ENCODE peak calls at places on chromosomes 7 and 10, in six cellular contexts. H, U, V, T, P and F are unnamed samples.

GRCh38 chr7:98878365-98879197 is at the start of gene TRRAP:
- DNase-seq in V (peak), H (no peak), T (peak), U (peak), P (peak), F (no peak)

GRCh38 chr10:113094114-113094486 is 144.1 kb downstream of the TCF7L2 start:
- DNase-seq in H (peak), V (peak), U (no peak), P (no peak), T (peak), F (no peak)

GRCh38 chr10:78996449-78997129 is 72.2 kb upstream of the ZMIZ1 start:
- DNase-seq in H (no peak), V (no peak), U (no peak), T (no peak), P (no peak), F (no peak)

GRCh38 chr7:44882899-44883298 is 2.4 kb downstream of the PURB start:
- DNase-seq in P (no peak), H (no peak), V (peak), U (no peak), T (no peak), F (no peak)

GRCh38 chr10:93542358-93542791 is 24.1 kb upstream of the FFAR4 start:
- DNase-seq in U (no peak), P (no peak), T (no peak), V (peak), H (no peak), F (no peak)

GRCh38 chr10:43437141-43437860 is 390 bp downstream of the ZNF487 start:
- DNase-seq in T (no peak), V (no peak), H (no peak), U (no peak), P (no peak), F (no peak)

GRCh38 chr7:23020742-23021401 is 6.9 kb upstream of the HYCC1 start:
- DNase-seq in H (peak), V (peak), T (no peak), P (no peak), U (no peak), F (no peak)

GRCh38 chr7:36129048-36129534 is 24.0 kb upstream of the EEPD1 start:
- DNase-seq in U (peak), H (peak), P (no peak), V (peak), T (no peak), F (peak)

GRCh38 chr7:95915731-95916130 is 143.4 kb downstream of the DYNC1I1 start:
- DNase-seq in P (no peak), V (no peak), U (no peak), H (no peak), T (no peak), F (no peak)

GRCh38 chr10:77925795-77926565 is 575 bp downstream of the DLG5 start:
- DNase-seq in V (peak), P (peak), U (no peak), T (no peak), H (peak), F (peak)

GRCh38 chr7:37390149-37390548 is 58.5 kb downstream of the ELMO1 start:
- DNase-seq in V (no peak), U (no peak), P (peak), T (peak), H (no peak), F (no peak)

GRCh38 chr7:44986218-44987053 is 7.6 kb upstream of the MYO1G start:
- DNase-seq in T (peak), P (peak), V (peak), H (peak), U (no peak), F (peak)

GRCh38 chr7:7962851-7963250 is 5.7 kb upstream of the GLCCI1 start:
- DNase-seq in P (no peak), V (no peak), H (no peak), U (no peak), T (no peak), F (no peak)

GRCh38 chr10:59622320-59622901 is 87.2 kb downstream of the SLC16A9 start:
- DNase-seq in T (peak), U (peak), H (no peak), P (peak), V (peak), F (peak)

GRCh38 chr7:99625321-99625720 is 8.6 kb downstream of the ZSCAN25 start:
- DNase-seq in H (no peak), U (no peak), T (no peak), V (no peak), P (no peak), F (no peak)

GRCh38 chr10:57799625-57800024 is 468.1 kb downstream of the IPMK start:
- DNase-seq in P (no peak), U (no peak), H (no peak), T (no peak), V (peak), F (no peak)

GRCh38 chr7:149072438-149072775 is 18.1 kb downstream of the ZNF786 start:
- DNase-seq in P (no peak), T (no peak), V (no peak), H (no peak), U (no peak), F (no peak)

GRCh38 chr7:19327011-19327410 is 181.8 kb upstream of the FERD3L start:
- DNase-seq in U (no peak), P (no peak), H (no peak), T (no peak), V (no peak), F (no peak)

GRCh38 chr10:17237163-17237562 is 9.1 kb downstream of the VIM start:
- DNase-seq in V (no peak), U (no peak), H (no peak), P (no peak), T (no peak), F (no peak)

GRCh38 chr7:44461387-44461786 is 29.1 kb downstream of the NUDCD3 start:
- DNase-seq in H (no peak), V (peak), T (no peak), U (no peak), P (no peak), F (no peak)

GRCh38 chr10:50286517-50286916 is 35.2 kb upstream of the ASAH2 start:
- DNase-seq in V (no peak), T (no peak), U (no peak), P (no peak), H (no peak), F (no peak)

GRCh38 chr10:115981056-115981455 is 291.9 kb downstream of the GFRA1 start:
- DNase-seq in V (no peak), U (no peak), H (no peak), T (no peak), P (no peak), F (no peak)

DNA sequence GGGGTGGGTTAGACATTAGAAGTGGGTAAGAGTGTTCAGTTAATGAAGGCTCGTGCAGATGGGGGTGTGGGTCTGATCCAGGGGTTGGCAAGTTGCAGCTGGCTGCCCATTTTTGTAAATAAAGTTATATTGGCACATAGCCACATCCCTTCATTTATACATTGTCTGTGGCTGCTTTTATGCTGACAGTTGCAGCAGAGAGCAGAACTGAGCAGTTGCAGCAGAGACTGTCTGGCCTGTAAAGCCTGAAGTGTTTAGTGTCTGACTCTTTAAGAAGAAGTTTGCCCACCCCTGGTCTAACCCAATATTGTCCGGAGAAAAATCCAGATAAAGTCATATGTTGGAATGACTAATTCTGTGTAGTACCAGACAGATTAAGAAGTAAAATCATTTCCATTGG is 38.2 kb downstream of the GLRX3 start:
- DNase-seq in T (no peak), H (no peak), U (no peak), V (no peak), P (no peak), F (no peak)
- TF ChIP-seq CTCF in T (no peak), H (no peak), U (no peak), V (no peak), P (no peak), F (no peak)

GRCh38 chr10:132396495-132397035 is 435 bp upstream of the PWWP2B start:
- DNase-seq in P (peak), H (no peak), V (peak), U (peak), T (peak), F (no peak)
- H3K4me3 ChIP-seq in P (peak), H (peak), V (peak), U (peak), T (peak), F (peak)

GRCh38 chr10:121503587-121504051 is 94.6 kb downstream of the FGFR2 start:
- DNase-seq in H (no peak), U (no peak), T (no peak), V (no peak), P (no peak), F (no peak)

GRCh38 chr10:121498071-121498470 is 100.2 kb downstream of the FGFR2 start:
- DNase-seq in U (no peak), P (no peak), V (no peak), T (no peak), H (no peak), F (no peak)

GRCh38 chr10:121497513-121497912 is 100.7 kb downstream of the FGFR2 start:
- DNase-seq in T (no peak), H (no peak), V (peak), P (no peak), U (no peak), F (peak)

GRCh38 chr10:121501796-121502195 is 96.4 kb downstream of the FGFR2 start:
- DNase-seq in V (no peak), U (no peak), T (no peak), P (no peak), H (no peak), F (no peak)

GRCh38 chr10:121500591-121501341 is 97.5 kb downstream of the FGFR2 start:
- DNase-seq in V (no peak), H (no peak), T (no peak), U (no peak), P (no peak), F (no peak)
- TF ChIP-seq CTCF in V (no peak), H (no peak), T (no peak), U (no peak), P (no peak), F (no peak)

GRCh38 chr7:134515569-134516468 is 11.5 kb upstream of the AKR1B10 start:
- DNase-seq in T (no peak), H (peak), P (no peak), U (no peak), V (peak), F (no peak)

GRCh38 chr7:134514663-134515062 is 12.7 kb upstream of the AKR1B10 start:
- DNase-seq in V (peak), T (peak), U (peak), P (no peak), H (peak), F (peak)

DNA sequence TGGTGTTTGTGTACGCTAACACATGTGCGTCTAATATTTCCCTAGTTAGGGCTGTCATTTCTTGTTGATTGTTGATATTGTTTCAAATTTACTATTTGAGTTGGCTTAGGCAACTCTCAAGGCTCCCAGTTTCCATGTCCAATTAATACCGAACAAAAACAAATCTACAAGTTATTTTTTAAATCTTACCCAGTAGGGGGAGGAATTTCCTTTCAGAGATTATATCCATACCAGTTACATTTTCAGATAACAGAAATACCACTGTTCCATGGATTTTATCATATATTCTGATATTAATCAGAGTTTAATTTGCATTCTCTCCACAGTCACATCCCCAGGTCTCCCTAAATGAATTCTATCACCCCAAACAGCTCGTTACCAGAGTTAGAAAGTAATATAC is 7.2 kb upstream of the AKR1B10 start:
- DNase-seq in H (no peak), V (peak), P (no peak), T (no peak), U (no peak), F (peak)
- H3K4me3 ChIP-seq in H (no peak), V (no peak), P (no peak), T (no peak), U (no peak), F (no peak)

DNA sequence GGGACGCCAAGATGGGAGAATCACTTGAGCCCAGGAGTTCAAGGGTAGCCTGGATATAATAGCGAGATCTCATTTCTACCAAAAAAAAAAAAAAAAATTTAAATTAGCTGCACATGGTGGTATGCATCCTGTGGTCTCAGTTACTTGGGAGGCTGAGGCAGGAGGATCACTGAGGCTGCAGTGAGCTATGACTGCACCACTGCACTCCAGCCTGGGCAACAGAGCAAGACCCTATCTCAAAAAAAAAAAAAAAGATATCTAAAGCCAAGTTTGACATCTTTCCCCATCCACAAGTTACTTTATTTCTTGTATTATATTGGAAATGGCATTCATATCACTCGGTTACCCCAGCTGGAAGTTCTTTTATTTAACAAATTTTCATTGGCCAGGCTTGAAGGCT is 3.4 kb upstream of the PIP4K2A start:
- DNase-seq in T (no peak), P (no peak), U (no peak), V (no peak), H (no peak), F (no peak)
- TF ChIP-seq CTCF in T (no peak), P (no peak), U (no peak), V (no peak), H (no peak), F (no peak)